ENCODE peak calls at places on chromosomes 2 and 18, in six cellular contexts. One of them, this sample, is unnamed.

GRCh38 chr2:64201086-64201627 is 56.9 kb upstream of the PELI1 start:
- DNase-seq in cortex of kidney: no peak
- DNase-seq in effector memory CD8-positive, alpha-beta T cell: no peak
- DNase-seq in left ventricle myocardium inferior: no peak
- DNase-seq in AG10803: peak; percentile 25
- DNase-seq in GM13976: no peak
- DNase-seq in this sample: no peak

GRCh38 chr2:70523996-70524965 is 29.3 kb downstream of the TGFA start:
- DNase-seq in cortex of kidney: no peak
- DNase-seq in effector memory CD8-positive, alpha-beta T cell: peak; percentile 41
- DNase-seq in left ventricle myocardium inferior: peak; percentile 16
- DNase-seq in AG10803: peak; percentile 93
- DNase-seq in GM13976: no peak
- DNase-seq in this sample: no peak

GRCh38 chr2:205585451-205586045 is 96.8 kb upstream of the NRP2 start:
- DNase-seq in cortex of kidney: no peak
- DNase-seq in effector memory CD8-positive, alpha-beta T cell: no peak
- DNase-seq in left ventricle myocardium inferior: no peak
- DNase-seq in AG10803: no peak
- DNase-seq in GM13976: no peak
- DNase-seq in this sample: no peak

GRCh38 chr2:68734688-68735525 is at the start of gene ARHGAP25:
- DNase-seq in cortex of kidney: no peak
- DNase-seq in effector memory CD8-positive, alpha-beta T cell: no peak
- DNase-seq in left ventricle myocardium inferior: no peak
- DNase-seq in AG10803: no peak
- DNase-seq in GM13976: no peak
- DNase-seq in this sample: no peak

GRCh38 chr2:159713691-159714585 is 1.6 kb downstream of the MARCHF7 start:
- DNase-seq in cortex of kidney: no peak
- DNase-seq in effector memory CD8-positive, alpha-beta T cell: no peak
- DNase-seq in left ventricle myocardium inferior: no peak
- DNase-seq in AG10803: peak; percentile 47
- DNase-seq in GM13976: no peak
- DNase-seq in this sample: no peak

GRCh38 chr2:81481242-81481993 is 1176.9 kb upstream of the LRRTM1 start:
- DNase-seq in cortex of kidney: no peak
- DNase-seq in effector memory CD8-positive, alpha-beta T cell: no peak
- DNase-seq in left ventricle myocardium inferior: peak; percentile 11
- DNase-seq in AG10803: no peak
- DNase-seq in GM13976: no peak
- DNase-seq in this sample: no peak

GRCh38 chr2:107235491-107236254 is 349.7 kb upstream of the ST6GAL2 start:
- DNase-seq in cortex of kidney: no peak
- DNase-seq in effector memory CD8-positive, alpha-beta T cell: no peak
- DNase-seq in left ventricle myocardium inferior: no peak
- DNase-seq in AG10803: no peak
- DNase-seq in GM13976: no peak
- DNase-seq in this sample: no peak

GRCh38 chr2:74958277-74959105 is at the start of gene POLE4:
- DNase-seq in cortex of kidney: peak; percentile 41
- DNase-seq in effector memory CD8-positive, alpha-beta T cell: peak; percentile 92
- DNase-seq in left ventricle myocardium inferior: peak; percentile 94
- DNase-seq in AG10803: peak; percentile 83
- DNase-seq in GM13976: peak; percentile 90
- DNase-seq in this sample: peak; percentile 96

GRCh38 chr2:21617885-21618434 is 494.2 kb downstream of the TDRD15 start:
- DNase-seq in cortex of kidney: no peak
- DNase-seq in effector memory CD8-positive, alpha-beta T cell: no peak
- DNase-seq in left ventricle myocardium inferior: no peak
- DNase-seq in AG10803: no peak
- DNase-seq in GM13976: no peak
- DNase-seq in this sample: no peak

GRCh38 chr2:26560892-26561291 is 80.3 kb downstream of the CIB4 start:
- DNase-seq in cortex of kidney: no peak
- DNase-seq in effector memory CD8-positive, alpha-beta T cell: no peak
- DNase-seq in left ventricle myocardium inferior: no peak
- DNase-seq in AG10803: no peak
- DNase-seq in GM13976: no peak
- DNase-seq in this sample: peak; percentile 1

GRCh38 chr2:171515672-171516298 is 6.5 kb upstream of the CYBRD1 start:
- DNase-seq in cortex of kidney: no peak
- DNase-seq in effector memory CD8-positive, alpha-beta T cell: no peak
- DNase-seq in left ventricle myocardium inferior: no peak
- DNase-seq in AG10803: peak; percentile 69
- DNase-seq in GM13976: no peak
- DNase-seq in this sample: no peak

GRCh38 chr2:51222106-51222505 is 190.2 kb upstream of the NRXN1 start:
- DNase-seq in cortex of kidney: no peak
- DNase-seq in effector memory CD8-positive, alpha-beta T cell: no peak
- DNase-seq in left ventricle myocardium inferior: no peak
- DNase-seq in AG10803: no peak
- DNase-seq in GM13976: no peak
- DNase-seq in this sample: no peak

GRCh38 chr2:121839584-121839983 is 84.1 kb downstream of the TSN start:
- DNase-seq in cortex of kidney: no peak
- DNase-seq in effector memory CD8-positive, alpha-beta T cell: no peak
- DNase-seq in left ventricle myocardium inferior: no peak
- DNase-seq in AG10803: no peak
- DNase-seq in GM13976: no peak
- DNase-seq in this sample: no peak

GRCh38 chr2:105768176-105768575 is 23.5 kb downstream of the NCK2 start:
- DNase-seq in cortex of kidney: no peak
- DNase-seq in effector memory CD8-positive, alpha-beta T cell: no peak
- DNase-seq in left ventricle myocardium inferior: no peak
- DNase-seq in AG10803: no peak
- DNase-seq in GM13976: no peak
- DNase-seq in this sample: no peak

GRCh38 chr2:182894174-182894573 is 27.7 kb upstream of the FRZB start:
- DNase-seq in cortex of kidney: no peak
- DNase-seq in effector memory CD8-positive, alpha-beta T cell: no peak
- DNase-seq in left ventricle myocardium inferior: no peak
- DNase-seq in AG10803: peak; percentile 9
- DNase-seq in GM13976: no peak
- DNase-seq in this sample: no peak

GRCh38 chr2:240151477-240152031 is 11.1 kb upstream of the OTOS start:
- DNase-seq in cortex of kidney: no peak
- DNase-seq in effector memory CD8-positive, alpha-beta T cell: no peak
- DNase-seq in left ventricle myocardium inferior: peak; percentile 38
- DNase-seq in AG10803: no peak
- DNase-seq in GM13976: no peak
- DNase-seq in this sample: peak; percentile 15

GRCh38 chr2:118496870-118497611 is 350.4 kb downstream of the EN1 start:
- DNase-seq in cortex of kidney: no peak
- DNase-seq in effector memory CD8-positive, alpha-beta T cell: no peak
- DNase-seq in left ventricle myocardium inferior: no peak
- DNase-seq in AG10803: no peak
- DNase-seq in GM13976: no peak
- DNase-seq in this sample: no peak

GRCh38 chr2:202056611-202057010 is 16.4 kb upstream of the KIAA2012 start:
- DNase-seq in cortex of kidney: no peak
- DNase-seq in effector memory CD8-positive, alpha-beta T cell: no peak
- DNase-seq in left ventricle myocardium inferior: no peak
- DNase-seq in AG10803: no peak
- DNase-seq in GM13976: no peak
- DNase-seq in this sample: no peak

GRCh38 chr2:60406192-60406591 is 147.3 kb downstream of the BCL11A start:
- DNase-seq in cortex of kidney: no peak
- DNase-seq in effector memory CD8-positive, alpha-beta T cell: no peak
- DNase-seq in left ventricle myocardium inferior: no peak
- DNase-seq in AG10803: no peak
- DNase-seq in GM13976: no peak
- DNase-seq in this sample: no peak

GRCh38 chr18:49174478-49174877 is 223.7 kb upstream of the SMAD7 start:
- DNase-seq in cortex of kidney: no peak
- DNase-seq in effector memory CD8-positive, alpha-beta T cell: no peak
- DNase-seq in left ventricle myocardium inferior: no peak
- DNase-seq in AG10803: peak; percentile 92
- DNase-seq in GM13976: no peak
- DNase-seq in this sample: no peak

GRCh38 chr2:172560721-172561120 is 4.8 kb downstream of the PDK1 start:
- DNase-seq in cortex of kidney: no peak
- DNase-seq in effector memory CD8-positive, alpha-beta T cell: no peak
- DNase-seq in left ventricle myocardium inferior: no peak
- DNase-seq in AG10803: no peak
- DNase-seq in GM13976: no peak
- DNase-seq in this sample: no peak

GRCh38 chr2:29222381-29223179 is 107.4 kb downstream of the CLIP4 start:
- DNase-seq in cortex of kidney: no peak
- DNase-seq in effector memory CD8-positive, alpha-beta T cell: no peak
- DNase-seq in left ventricle myocardium inferior: no peak
- DNase-seq in AG10803: no peak
- DNase-seq in GM13976: peak; percentile 11
- DNase-seq in this sample: no peak

GRCh38 chr18:55334875-55335274 is 253.1 kb downstream of the TCF4 start:
- DNase-seq in cortex of kidney: no peak
- DNase-seq in effector memory CD8-positive, alpha-beta T cell: no peak
- DNase-seq in left ventricle myocardium inferior: peak; percentile 37
- DNase-seq in AG10803: peak; percentile 62
- DNase-seq in GM13976: no peak
- DNase-seq in this sample: peak; percentile 48

GRCh38 chr2:196967126-196967525 is 40.6 kb upstream of the PGAP1 start:
- DNase-seq in cortex of kidney: no peak
- DNase-seq in effector memory CD8-positive, alpha-beta T cell: no peak
- DNase-seq in left ventricle myocardium inferior: no peak
- DNase-seq in AG10803: peak; percentile 36
- DNase-seq in GM13976: no peak
- DNase-seq in this sample: no peak

GRCh38 chr2:105287692-105288091 is 41.8 kb downstream of the TGFBRAP1 start:
- DNase-seq in cortex of kidney: no peak
- DNase-seq in effector memory CD8-positive, alpha-beta T cell: peak; percentile 5
- DNase-seq in left ventricle myocardium inferior: no peak
- DNase-seq in AG10803: peak; percentile 30
- DNase-seq in GM13976: peak; percentile 56
- DNase-seq in this sample: no peak

GRCh38 chr2:240591226-240591625 is 4.7 kb downstream of the CAPN10 start:
- DNase-seq in cortex of kidney: no peak
- DNase-seq in effector memory CD8-positive, alpha-beta T cell: no peak
- DNase-seq in left ventricle myocardium inferior: no peak
- DNase-seq in AG10803: no peak
- DNase-seq in GM13976: no peak
- DNase-seq in this sample: no peak

GRCh38 chr2:72796766-72797165 is 29.1 kb downstream of the EXOC6B start:
- DNase-seq in cortex of kidney: no peak
- DNase-seq in effector memory CD8-positive, alpha-beta T cell: no peak
- DNase-seq in left ventricle myocardium inferior: no peak
- DNase-seq in AG10803: no peak
- DNase-seq in GM13976: no peak
- DNase-seq in this sample: no peak

GRCh38 chr2:28976584-28976983 is 4.5 kb upstream of the TOGARAM2 start:
- DNase-seq in cortex of kidney: no peak
- DNase-seq in effector memory CD8-positive, alpha-beta T cell: no peak
- DNase-seq in left ventricle myocardium inferior: peak; percentile 40
- DNase-seq in AG10803: peak; percentile 18
- DNase-seq in GM13976: no peak
- DNase-seq in this sample: peak; percentile 61

GRCh38 chr2:86788881-86789686 is 1.6 kb downstream of the CD8A start:
- DNase-seq in cortex of kidney: no peak
- DNase-seq in effector memory CD8-positive, alpha-beta T cell: peak; percentile 35
- DNase-seq in left ventricle myocardium inferior: no peak
- DNase-seq in AG10803: no peak
- DNase-seq in GM13976: peak; percentile 32
- DNase-seq in this sample: peak; percentile 29